ENCODE peak calls at places on chromosomes 4 and X, in five cellular contexts. W is amniotic epithelial cell, B is cardiac muscle cell, N is ELR, V is SJSA1. M is an unnamed sample.

GRCh38 chr4:39415678-39416283 is 9.1 kb downstream of the KLB start:
- DNase-seq in V (no peak), N (no peak), W (peak), B (peak), M (no peak)

GRCh38 chrX:12936947-12937346 is 30.5 kb downstream of the TLR8 start:
- DNase-seq in N (peak), W (no peak), V (no peak), B (no peak), M (no peak)

GRCh38 chr4:151418385-151418784 is 9.4 kb downstream of the FHIP1A start:
- DNase-seq in W (peak), V (no peak), B (peak), N (peak), M (no peak)

GRCh38 chr4:15459706-15460105 is 10.0 kb upstream of the CC2D2A start:
- DNase-seq in N (no peak), V (no peak), W (no peak), B (no peak), M (no peak)

GRCh38 chr4:53422367-53422766 is 44.9 kb downstream of the FIP1L1 start:
- DNase-seq in V (no peak), B (no peak), N (no peak), W (no peak), M (no peak)

GRCh38 chrX:39714471-39714870 is 383.3 kb downstream of the BCOR start:
- DNase-seq in V (no peak), W (no peak), B (no peak), N (no peak), M (no peak)

GRCh38 chrX:153665726-153666306 is 7.8 kb downstream of the PNCK start:
- DNase-seq in B (no peak), V (no peak), N (no peak), W (no peak), M (no peak)

GRCh38 chr4:23060776-23061175 is 368.0 kb downstream of the GBA3 start:
- DNase-seq in B (no peak), V (no peak), W (no peak), N (peak), M (peak)

GRCh38 chrX:134813697-134814096 is 155.4 kb upstream of the PLAC1 start:
- DNase-seq in N (no peak), W (no peak), V (no peak), B (peak), M (no peak)

GRCh38 chr4:48493485-48494100 is 3.5 kb downstream of the ZAR1 start:
- DNase-seq in N (no peak), V (no peak), B (peak), W (peak), M (no peak)

GRCh38 chrX:82676386-82676785 is 831.7 kb upstream of the POU3F4 start:
- DNase-seq in B (no peak), V (no peak), W (no peak), N (no peak), M (no peak)

GRCh38 chr4:183797041-183797444 is 108.1 kb upstream of the STOX2 start:
- DNase-seq in N (no peak), V (no peak), W (no peak), B (no peak), M (peak)

GRCh38 chr4:94416981-94417380 is 34.8 kb upstream of the PDLIM5 start:
- DNase-seq in V (no peak), B (no peak), N (no peak), W (no peak), M (no peak)

GRCh38 chr4:70913947-70914445 is 11.8 kb downstream of the MOB1B start:
- DNase-seq in N (peak), V (no peak), W (no peak), B (no peak), M (no peak)

GRCh38 chr4:1907848-1908525 is 36.8 kb downstream of the NSD2 start:
- DNase-seq in V (no peak), N (no peak), B (no peak), W (no peak), M (no peak)

GRCh38 chr4:138983690-138984089 is 31.9 kb upstream of the NOCT start:
- DNase-seq in N (no peak), V (no peak), B (no peak), W (no peak), M (no peak)

GRCh38 chr4:178611062-178611461 is 1168.8 kb upstream of the AGA start:
- DNase-seq in N (no peak), W (no peak), B (no peak), V (no peak), M (no peak)

GRCh38 chrX:136961594-136962135 is 72.1 kb downstream of the GPR101 start:
- DNase-seq in W (peak), B (peak), N (no peak), V (no peak), M (no peak)

GRCh38 chrX:15142084-15142715 is 127.7 kb downstream of the ASB9 start:
- DNase-seq in W (peak), N (no peak), V (no peak), B (peak), M (no peak)

GRCh38 chrX:153967536-153968214 is 3.9 kb downstream of the HCFC1 start:
- DNase-seq in N (no peak), B (no peak), V (no peak), W (no peak), M (no peak)

GRCh38 chrX:26649534-26649933 is 433.6 kb downstream of the MAGEB5 start:
- DNase-seq in N (peak), B (peak), V (no peak), W (peak), M (no peak)

GRCh38 chr4:174934360-174934759 is 16.2 kb downstream of the ADAM29 start:
- DNase-seq in V (no peak), N (peak), B (no peak), W (no peak), M (no peak)

GRCh38 chrX:13994681-13995080 is 35.0 kb downstream of the GEMIN8 start:
- DNase-seq in B (no peak), V (no peak), N (no peak), W (peak), M (no peak)

GRCh38 chr4:86033171-86033570 is 326.7 kb downstream of the MAPK10 start:
- DNase-seq in W (peak), V (no peak), N (peak), B (peak), M (no peak)

GRCh38 chr4:146132445-146132844 is 43.1 kb upstream of the LSM6 start:
- DNase-seq in N (peak), B (no peak), W (no peak), V (no peak), M (no peak)

GRCh38 chr4:8835521-8836365 is 35.9 kb downstream of the HMX1 start:
- DNase-seq in W (no peak), B (no peak), V (peak), N (no peak), M (no peak)

GRCh38 chr4:9979101-9979815 is 42.0 kb downstream of the SLC2A9 start:
- DNase-seq in N (no peak), B (no peak), W (no peak), V (no peak), M (no peak)

GRCh38 chrX:19709812-19710518 is 177.4 kb downstream of the SH3KBP1 start:
- DNase-seq in N (peak), V (peak), B (peak), W (peak), M (peak)

GRCh38 chr4:7193040-7193958 is 961 bp downstream of the SORCS2 start:
- DNase-seq in W (no peak), B (no peak), N (no peak), V (no peak), M (no peak)

GRCh38 chr4:84379881-84380618 is 119.0 kb downstream of the NKX6-1 start:
- DNase-seq in B (peak), N (peak), V (no peak), W (peak), M (peak)

GRCh38 chr4:59598233-59598618 is 1601.9 kb upstream of the ADGRL3 start:
- DNase-seq in B (no peak), W (no peak), N (no peak), V (no peak), M (no peak)

GRCh38 chrX:57156397-57157049 is 19.3 kb upstream of the SPIN2A start:
- DNase-seq in W (peak), B (peak), V (no peak), N (peak), M (no peak)

GRCh38 chr4:184854673-184855072 is 28.9 kb upstream of the ACSL1 start:
- DNase-seq in V (no peak), B (peak), N (no peak), W (no peak), M (no peak)

GRCh38 chr4:110087116-110087708 is 111.2 kb downstream of the ELOVL6 start:
- DNase-seq in W (peak), V (no peak), B (peak), N (peak), M (no peak)

GRCh38 chrX:18758166-18758932 is 50.9 kb downstream of the PPEF1 start:
- DNase-seq in N (no peak), W (no peak), B (no peak), V (no peak), M (no peak)

GRCh38 chr4:20313237-20314030 is 61.7 kb downstream of the SLIT2 start:
- DNase-seq in N (no peak), V (no peak), B (peak), W (peak), M (no peak)

GRCh38 chr4:1463088-1463926 is 57.1 kb upstream of the NKX1-1 start:
- DNase-seq in V (no peak), B (peak), W (peak), N (no peak), M (no peak)

GRCh38 chrX:106608016-106608415 is 3.8 kb upstream of the RADX start:
- DNase-seq in N (no peak), B (no peak), W (no peak), V (no peak), M (no peak)

GRCh38 chr4:11774346-11774745 is 345.7 kb upstream of the HS3ST1 start:
- DNase-seq in W (no peak), V (no peak), N (no peak), B (peak), M (no peak)